ENCODE peak calls at places on chromosomes 12 and 14, in five cellular contexts. One of them, this sample, is unnamed.

GRCh38 chr12:99146185-99146584 is 501.1 kb downstream of the APAF1 start:
- DNase-seq in activated naive CD4-positive, alpha-beta T cell: no peak
- DNase-seq in endothelial cell: peak; percentile 13
- DNase-seq in effector memory CD4-positive, alpha-beta T cell: no peak
- DNase-seq in posterior vena cava: no peak
- DNase-seq in this sample: no peak

GRCh38 chr14:22427771-22428228 is 161.2 kb downstream of the DAD1 start:
- DNase-seq in posterior vena cava: no peak
- DNase-seq in effector memory CD4-positive, alpha-beta T cell: no peak
- DNase-seq in activated naive CD4-positive, alpha-beta T cell: no peak
- DNase-seq in endothelial cell: no peak
- DNase-seq in this sample: no peak

GRCh38 chr14:48925184-48925583 is 661.0 kb downstream of the RPS29 start:
- DNase-seq in activated naive CD4-positive, alpha-beta T cell: no peak
- DNase-seq in endothelial cell: no peak
- DNase-seq in effector memory CD4-positive, alpha-beta T cell: no peak
- DNase-seq in posterior vena cava: no peak
- DNase-seq in this sample: no peak

GRCh38 chr12:108268397-108268796 is 70.7 kb downstream of the CMKLR1 start:
- DNase-seq in effector memory CD4-positive, alpha-beta T cell: no peak
- DNase-seq in endothelial cell: no peak
- DNase-seq in posterior vena cava: no peak
- DNase-seq in activated naive CD4-positive, alpha-beta T cell: no peak
- DNase-seq in this sample: no peak

GRCh38 chr12:105444809-105445102 is 114.3 kb downstream of the C12orf75 start:
- DNase-seq in posterior vena cava: no peak
- DNase-seq in activated naive CD4-positive, alpha-beta T cell: no peak
- DNase-seq in effector memory CD4-positive, alpha-beta T cell: no peak
- DNase-seq in endothelial cell: no peak
- DNase-seq in this sample: no peak

GRCh38 chr14:49550284-49551184 is 35.6 kb downstream of the RPS29 start:
- DNase-seq in endothelial cell: no peak
- DNase-seq in effector memory CD4-positive, alpha-beta T cell: no peak
- DNase-seq in activated naive CD4-positive, alpha-beta T cell: no peak
- DNase-seq in posterior vena cava: no peak
- DNase-seq in this sample: no peak

GRCh38 chr12:65106948-65107347 is 14.2 kb downstream of the WIF1 start:
- DNase-seq in effector memory CD4-positive, alpha-beta T cell: no peak
- DNase-seq in activated naive CD4-positive, alpha-beta T cell: no peak
- DNase-seq in endothelial cell: no peak
- DNase-seq in posterior vena cava: no peak
- DNase-seq in this sample: no peak

GRCh38 chr12:100661300-100661951 is 87.9 kb downstream of the GAS2L3 start:
- DNase-seq in activated naive CD4-positive, alpha-beta T cell: no peak
- DNase-seq in posterior vena cava: no peak
- DNase-seq in endothelial cell: no peak
- DNase-seq in effector memory CD4-positive, alpha-beta T cell: no peak
- DNase-seq in this sample: no peak

GRCh38 chr12:119444462-119445044 is 110.0 kb downstream of the CCDC60 start:
- DNase-seq in effector memory CD4-positive, alpha-beta T cell: peak; percentile 6
- DNase-seq in posterior vena cava: no peak
- DNase-seq in activated naive CD4-positive, alpha-beta T cell: no peak
- DNase-seq in endothelial cell: peak; percentile 62
- DNase-seq in this sample: peak; percentile 55

GRCh38 chr12:62258231-62258630 is 2.0 kb upstream of the USP15 start:
- DNase-seq in effector memory CD4-positive, alpha-beta T cell: no peak
- DNase-seq in endothelial cell: no peak
- DNase-seq in posterior vena cava: no peak
- DNase-seq in activated naive CD4-positive, alpha-beta T cell: no peak
- DNase-seq in this sample: no peak

GRCh38 chr14:64983439-64984310 is 3.0 kb upstream of the FNTB start:
- DNase-seq in posterior vena cava: no peak
- DNase-seq in activated naive CD4-positive, alpha-beta T cell: no peak
- DNase-seq in effector memory CD4-positive, alpha-beta T cell: no peak
- DNase-seq in endothelial cell: no peak
- DNase-seq in this sample: peak; percentile 35

GRCh38 chr12:49916129-49916919 is 12.6 kb upstream of the FAIM2 start:
- DNase-seq in endothelial cell: no peak
- DNase-seq in activated naive CD4-positive, alpha-beta T cell: no peak
- DNase-seq in effector memory CD4-positive, alpha-beta T cell: no peak
- DNase-seq in posterior vena cava: peak; percentile 65
- DNase-seq in this sample: no peak

GRCh38 chr14:96038558-96038919 is 623 bp upstream of the C14orf132 start:
- DNase-seq in activated naive CD4-positive, alpha-beta T cell: no peak
- DNase-seq in effector memory CD4-positive, alpha-beta T cell: no peak
- DNase-seq in posterior vena cava: no peak
- DNase-seq in endothelial cell: no peak
- DNase-seq in this sample: peak; percentile 2

GRCh38 chr12:110135012-110135411 is 10.9 kb downstream of the IFT81 start:
- DNase-seq in activated naive CD4-positive, alpha-beta T cell: no peak
- DNase-seq in endothelial cell: no peak
- DNase-seq in posterior vena cava: no peak
- DNase-seq in effector memory CD4-positive, alpha-beta T cell: no peak
- DNase-seq in this sample: no peak

GRCh38 chr12:103807561-103808238 is 33.3 kb downstream of the NT5DC3 start:
- DNase-seq in effector memory CD4-positive, alpha-beta T cell: no peak
- DNase-seq in posterior vena cava: no peak
- DNase-seq in activated naive CD4-positive, alpha-beta T cell: no peak
- DNase-seq in endothelial cell: no peak
- DNase-seq in this sample: no peak

GRCh38 chr12:52307836-52308806 is 13.1 kb downstream of the KRT83 start:
- DNase-seq in posterior vena cava: peak; percentile 84
- DNase-seq in effector memory CD4-positive, alpha-beta T cell: no peak
- DNase-seq in activated naive CD4-positive, alpha-beta T cell: no peak
- DNase-seq in endothelial cell: peak; percentile 71
- DNase-seq in this sample: peak; percentile 70

GRCh38 chr12:123389560-123390351 is 5.8 kb downstream of the KMT5A start:
- DNase-seq in effector memory CD4-positive, alpha-beta T cell: no peak
- DNase-seq in posterior vena cava: peak; percentile 85
- DNase-seq in activated naive CD4-positive, alpha-beta T cell: peak; percentile 5
- DNase-seq in endothelial cell: peak; percentile 28
- DNase-seq in this sample: peak; percentile 55

GRCh38 chr12:6171409-6172015 is 28.7 kb upstream of the CD9 start:
- DNase-seq in activated naive CD4-positive, alpha-beta T cell: no peak
- DNase-seq in endothelial cell: no peak
- DNase-seq in posterior vena cava: peak; percentile 84
- DNase-seq in effector memory CD4-positive, alpha-beta T cell: no peak
- DNase-seq in this sample: no peak

GRCh38 chr12:23686095-23686494 is 263.4 kb downstream of the SOX5 start:
- DNase-seq in activated naive CD4-positive, alpha-beta T cell: no peak
- DNase-seq in posterior vena cava: no peak
- DNase-seq in effector memory CD4-positive, alpha-beta T cell: no peak
- DNase-seq in endothelial cell: no peak
- DNase-seq in this sample: no peak

GRCh38 chr12:127145929-127146789 is 1120.8 kb upstream of the TMEM132C start:
- DNase-seq in activated naive CD4-positive, alpha-beta T cell: peak; percentile 54
- DNase-seq in posterior vena cava: peak; percentile 91
- DNase-seq in endothelial cell: no peak
- DNase-seq in effector memory CD4-positive, alpha-beta T cell: peak; percentile 13
- DNase-seq in this sample: peak; percentile 84

GRCh38 chr14:42190744-42191143 is 584.1 kb downstream of the LRFN5 start:
- DNase-seq in endothelial cell: no peak
- DNase-seq in activated naive CD4-positive, alpha-beta T cell: no peak
- DNase-seq in effector memory CD4-positive, alpha-beta T cell: no peak
- DNase-seq in posterior vena cava: no peak
- DNase-seq in this sample: no peak

GRCh38 chr12:50788562-50788961 is 24.7 kb downstream of the ATF1 start:
- DNase-seq in posterior vena cava: no peak
- DNase-seq in activated naive CD4-positive, alpha-beta T cell: no peak
- DNase-seq in effector memory CD4-positive, alpha-beta T cell: no peak
- DNase-seq in endothelial cell: no peak
- DNase-seq in this sample: no peak

GRCh38 chr12:68530965-68531364 is 79.7 kb upstream of the RAP1B start:
- DNase-seq in endothelial cell: no peak
- DNase-seq in posterior vena cava: no peak
- DNase-seq in effector memory CD4-positive, alpha-beta T cell: no peak
- DNase-seq in activated naive CD4-positive, alpha-beta T cell: no peak
- DNase-seq in this sample: no peak

GRCh38 chr12:88111074-88111652 is 30.7 kb downstream of the CEP290 start:
- DNase-seq in endothelial cell: no peak
- DNase-seq in activated naive CD4-positive, alpha-beta T cell: no peak
- DNase-seq in effector memory CD4-positive, alpha-beta T cell: no peak
- DNase-seq in posterior vena cava: no peak
- DNase-seq in this sample: no peak

GRCh38 chr14:80388980-80389711 is 177.8 kb upstream of the DIO2 start:
- DNase-seq in activated naive CD4-positive, alpha-beta T cell: no peak
- DNase-seq in effector memory CD4-positive, alpha-beta T cell: no peak
- DNase-seq in endothelial cell: no peak
- DNase-seq in posterior vena cava: no peak
- DNase-seq in this sample: no peak

GRCh38 chr12:93085383-93086287 is 156.5 kb upstream of the EEA1 start:
- DNase-seq in activated naive CD4-positive, alpha-beta T cell: no peak
- DNase-seq in endothelial cell: no peak
- DNase-seq in effector memory CD4-positive, alpha-beta T cell: no peak
- DNase-seq in posterior vena cava: no peak
- DNase-seq in this sample: no peak

GRCh38 chr14:81509838-81510452 is 23.7 kb downstream of the SEL1L start:
- DNase-seq in endothelial cell: no peak
- DNase-seq in activated naive CD4-positive, alpha-beta T cell: no peak
- DNase-seq in posterior vena cava: no peak
- DNase-seq in effector memory CD4-positive, alpha-beta T cell: no peak
- DNase-seq in this sample: no peak

GRCh38 chr12:100733817-100734593 is 60.6 kb upstream of the ANO4 start:
- DNase-seq in activated naive CD4-positive, alpha-beta T cell: no peak
- DNase-seq in endothelial cell: peak; percentile 20
- DNase-seq in effector memory CD4-positive, alpha-beta T cell: no peak
- DNase-seq in posterior vena cava: no peak
- DNase-seq in this sample: no peak

GRCh38 chr14:100538566-100539318 is 48.5 kb downstream of the BEGAIN start:
- DNase-seq in endothelial cell: no peak
- DNase-seq in effector memory CD4-positive, alpha-beta T cell: no peak
- DNase-seq in activated naive CD4-positive, alpha-beta T cell: no peak
- DNase-seq in posterior vena cava: peak; percentile 81
- DNase-seq in this sample: peak; percentile 0

GRCh38 chr14:35878272-35879140 is 52.4 kb downstream of the BRMS1L start:
- DNase-seq in effector memory CD4-positive, alpha-beta T cell: no peak
- DNase-seq in activated naive CD4-positive, alpha-beta T cell: no peak
- DNase-seq in endothelial cell: no peak
- DNase-seq in posterior vena cava: no peak
- DNase-seq in this sample: no peak

GRCh38 chr12:123096159-123096558 is 54.7 kb downstream of the PITPNM2 start:
- DNase-seq in endothelial cell: no peak
- DNase-seq in effector memory CD4-positive, alpha-beta T cell: no peak
- DNase-seq in activated naive CD4-positive, alpha-beta T cell: no peak
- DNase-seq in posterior vena cava: no peak
- DNase-seq in this sample: no peak

GRCh38 chr14:54637829-54638446 is 71.0 kb downstream of the SAMD4A start:
- DNase-seq in activated naive CD4-positive, alpha-beta T cell: no peak
- DNase-seq in posterior vena cava: no peak
- DNase-seq in endothelial cell: no peak
- DNase-seq in effector memory CD4-positive, alpha-beta T cell: no peak
- DNase-seq in this sample: no peak

GRCh38 chr14:36383674-36384421 is 63.4 kb upstream of the MBIP start:
- DNase-seq in activated naive CD4-positive, alpha-beta T cell: no peak
- DNase-seq in effector memory CD4-positive, alpha-beta T cell: no peak
- DNase-seq in endothelial cell: no peak
- DNase-seq in posterior vena cava: no peak
- DNase-seq in this sample: no peak

GRCh38 chr12:32301216-32301615 is 98.1 kb upstream of the FGD4 start:
- DNase-seq in activated naive CD4-positive, alpha-beta T cell: no peak
- DNase-seq in endothelial cell: no peak
- DNase-seq in posterior vena cava: no peak
- DNase-seq in effector memory CD4-positive, alpha-beta T cell: no peak
- DNase-seq in this sample: no peak

GRCh38 chr14:50055461-50056228 is 60.7 kb downstream of the VCPKMT start:
- DNase-seq in effector memory CD4-positive, alpha-beta T cell: no peak
- DNase-seq in posterior vena cava: no peak
- DNase-seq in endothelial cell: no peak
- DNase-seq in activated naive CD4-positive, alpha-beta T cell: no peak
- DNase-seq in this sample: no peak

This sample was measured in stimulated activated CD4-positive, alpha-beta T cell treated with anti-CD3 and anti-CD28 coated beads, Interleukin-15, amount 100 ng/mL, for 24 hours.